ENCODE peak calls at places on chromosomes 13 and 19, in ten cellular contexts. Y is non-pigmented ciliary epithelial cell; P is CD8-positive, alpha-beta T cell; N is HT1080; G is fibroblast of mammary gland; W is activated gamma-delta T cell treated with anti-CD3 and anti-CD28 coated beads, Interleukin-2, amount 50 U/mL, for 16 hours; D is frontal cortex; U is erythroblast; V is neural progenitor cell; O is substantia nigra. L is an unnamed sample.

GRCh38 chr13:28329395-28330158 is 165.4 kb downstream of the FLT1 start:
- DNase-seq in D (no peak), Y (peak; percentile 91), W (no peak), U (no peak), V (peak; percentile 10), O (no peak), G (peak; percentile 97), N (peak; percentile 92), P (no peak), L (no peak)

GRCh38 chr19:22532388-22533310 is 101.5 kb upstream of the ZNF492 start:
- DNase-seq in U (no peak), O (peak; percentile 4), Y (no peak), D (peak; percentile 29), G (no peak), V (no peak), W (no peak), P (no peak), N (no peak), L (no peak)

GRCh38 chr13:108200781-108201398 is 14.4 kb downstream of the LIG4 start:
- DNase-seq in Y (peak; percentile 14), G (peak; percentile 66), O (no peak), W (no peak), D (no peak), U (no peak), N (peak; percentile 49), P (no peak), V (no peak), L (no peak)

GRCh38 chr13:72390909-72391308 is 336.5 kb downstream of the MZT1 start:
- DNase-seq in O (no peak), Y (no peak), P (no peak), D (no peak), U (no peak), G (peak; percentile 14), W (no peak), N (peak; percentile 91), V (no peak), L (no peak)

GRCh38 chr19:38277549-38277948 is 13.2 kb downstream of the SPINT2 start:
- DNase-seq in V (no peak), Y (no peak), W (no peak), O (no peak), N (no peak), P (no peak), D (no peak), G (peak; percentile 15), U (no peak), L (no peak)

GRCh38 chr13:109738298-109738746 is 48.1 kb downstream of the IRS2 start:
- DNase-seq in O (no peak), D (no peak), Y (no peak), G (no peak), U (no peak), V (no peak), P (no peak), W (no peak), N (no peak), L (no peak)

GRCh38 chr13:88246239-88246638 is 575.1 kb downstream of the SLITRK5 start:
- DNase-seq in P (no peak), O (no peak), V (no peak), G (no peak), D (no peak), N (no peak), Y (no peak), U (no peak), W (no peak), L (no peak)

GRCh38 chr13:98775844-98776598 is 23.5 kb upstream of the SLC15A1 start:
- DNase-seq in D (no peak), N (peak; percentile 89), U (no peak), V (no peak), W (no peak), O (no peak), Y (peak; percentile 60), P (no peak), G (peak; percentile 59), L (no peak)

GRCh38 chr19:2970201-2970838 is 7.0 kb upstream of the TLE6 start:
- DNase-seq in Y (no peak), N (no peak), O (no peak), U (no peak), G (no peak), V (no peak), P (no peak), D (no peak), W (no peak), L (no peak)

GRCh38 chr13:53336441-53337160 is 308.0 kb downstream of the OLFM4 start:
- DNase-seq in G (no peak), W (no peak), O (no peak), V (no peak), U (no peak), N (no peak), D (no peak), P (no peak), Y (no peak), L (no peak)

GRCh38 chr13:37608750-37609339 is 10.3 kb upstream of the POSTN start:
- DNase-seq in D (no peak), G (peak; percentile 21), P (no peak), N (no peak), O (no peak), W (no peak), U (no peak), V (no peak), Y (no peak), L (no peak)

L was measured in WTC11.